ENCODE peak calls at places on chromosomes 12 and 14, in six cellular contexts. O is transverse colon; T is B cell; H is fibroblast of the conjunctiva; X is NCI-H2081 treated with DMSO at 0.1 percent for 48 hours; R is stimulated activated naive B cell treated with anti-CD40 and anti-IgM and Interleukin-4, amounts not matched to agents 10 μg/mL and 1 μg/mL and 100 μg/mL, for 72 hours. K is an unnamed sample.

GRCh38 chr12:118773956-118774723 is 207.2 kb upstream of the SRRM4 start:
- DNase-seq in O (no peak), T (no peak), H (no peak), X (peak), R (no peak), K (no peak)

GRCh38 chr12:46516933-46517578 is 144.5 kb upstream of the SLC38A2 start:
- DNase-seq in O (no peak), T (peak), H (no peak), X (no peak), R (peak), K (no peak)

GRCh38 chr14:37116933-37117844 is 55.2 kb downstream of the SLC25A21 start:
- DNase-seq in O (no peak), T (no peak), H (peak), X (peak), R (no peak), K (no peak)

GRCh38 chr12:120855823-120856589 is 48.2 kb downstream of the SPPL3 start:
- DNase-seq in O (no peak), T (no peak), H (no peak), X (no peak), R (no peak), K (no peak)

GRCh38 chr14:91059576-91060471 is 617 bp downstream of the RPS6KA5 start:
- DNase-seq in O (peak), T (peak), H (peak), X (no peak), R (peak), K (peak)

GRCh38 chr14:22598099-22598895 is at the start of gene ABHD4:
- DNase-seq in O (peak), T (peak), H (peak), X (no peak), R (peak), K (peak)

GRCh38 chr12:9039397-9039977 is 50.1 kb downstream of the KLRG1 start:
- DNase-seq in O (no peak), T (peak), H (peak), X (peak), R (no peak), K (peak)

GRCh38 chr12:10491766-10492165 is 13.9 kb upstream of the EIF2S3B start:
- DNase-seq in O (no peak), T (no peak), H (no peak), X (no peak), R (no peak), K (no peak)

GRCh38 chr12:119594772-119595445 is 1.3 kb downstream of the TMEM233 start:
- DNase-seq in O (no peak), T (no peak), H (no peak), X (no peak), R (no peak), K (no peak)

GRCh38 chr12:108145011-108145410 is 15.9 kb downstream of the WSCD2 start:
- DNase-seq in O (no peak), T (no peak), H (no peak), X (no peak), R (no peak), K (no peak)

GRCh38 chr12:25557830-25558436 is 4.8 kb upstream of the LMNTD1 start:
- DNase-seq in O (no peak), T (peak), H (peak), X (no peak), R (no peak), K (peak)

GRCh38 chr12:1932264-1932777 is 13.9 kb upstream of the CACNA2D4 start:
- DNase-seq in O (peak), T (no peak), H (no peak), X (no peak), R (no peak), K (no peak)

GRCh38 chr12:99959549-99960170 is 25.1 kb downstream of the ANKS1B start:
- DNase-seq in O (no peak), T (no peak), H (peak), X (no peak), R (no peak), K (no peak)

GRCh38 chr12:2239376-2240010 is 186.7 kb downstream of the CACNA1C start:
- DNase-seq in O (no peak), T (no peak), H (no peak), X (no peak), R (no peak), K (no peak)

GRCh38 chr14:50978888-50979287 is 34.6 kb upstream of the PYGL start:
- DNase-seq in O (no peak), T (no peak), H (no peak), X (no peak), R (no peak), K (no peak)

GRCh38 chr12:45409966-45410365 is 194.1 kb downstream of the ANO6 start:
- DNase-seq in O (no peak), T (no peak), H (no peak), X (no peak), R (no peak), K (peak)

GRCh38 chr12:93950321-93950720 is 198.1 kb upstream of the PLXNC1 start:
- DNase-seq in O (no peak), T (no peak), H (no peak), X (no peak), R (no peak), K (no peak)

GRCh38 chr12:105554223-105554678 is 223.8 kb downstream of the C12orf75 start:
- DNase-seq in O (no peak), T (no peak), H (no peak), X (no peak), R (no peak), K (no peak)

GRCh38 chr12:110050927-110051326 is 2.6 kb upstream of the C12orf76 start:
- DNase-seq in O (no peak), T (no peak), H (no peak), X (no peak), R (no peak), K (no peak)

GRCh38 chr12:124359671-124360581 is 65.0 kb downstream of the RFLNA start:
- DNase-seq in O (peak), T (no peak), H (peak), X (peak), R (no peak), K (no peak)

GRCh38 chr12:54030889-54031860 is 1.7 kb upstream of the HOXC5 start:
- DNase-seq in O (no peak), T (peak), H (no peak), X (no peak), R (no peak), K (no peak)

GRCh38 chr12:122031342-122032216 is 9.9 kb downstream of the BCL7A start:
- DNase-seq in O (peak), T (peak), H (no peak), X (no peak), R (no peak), K (no peak)

GRCh38 chr12:115944851-115945496 is 332.5 kb downstream of the MED13L start:
- DNase-seq in O (no peak), T (no peak), H (no peak), X (no peak), R (no peak), K (no peak)

GRCh38 chr14:79580908-79581307 is 630.4 kb downstream of the DIO2 start:
- DNase-seq in O (no peak), T (no peak), H (no peak), X (no peak), R (no peak), K (no peak)

GRCh38 chr12:53174881-53175491 is 5.5 kb upstream of the ZNF740 start:
- DNase-seq in O (no peak), T (no peak), H (no peak), X (peak), R (no peak), K (peak)

GRCh38 chr14:49769171-49769570 is 1.2 kb downstream of the KLHDC2 start:
- DNase-seq in O (peak), T (no peak), H (no peak), X (no peak), R (no peak), K (peak)

GRCh38 chr12:89752331-89752730 is 43.7 kb upstream of the ATP2B1 start:
- DNase-seq in O (no peak), T (peak), H (no peak), X (no peak), R (peak), K (no peak)

GRCh38 chr14:24297190-24297964 is 2.2 kb downstream of the DHRS1 start:
- DNase-seq in O (no peak), T (no peak), H (no peak), X (no peak), R (no peak), K (peak)

GRCh38 chr12:60977966-60978365 is 1282.2 kb upstream of the USP15 start:
- DNase-seq in O (no peak), T (no peak), H (no peak), X (no peak), R (no peak), K (no peak)

GRCh38 chr14:106530423-106531107 is 1004.2 kb downstream of the TMEM121 start:
- DNase-seq in O (peak), T (peak), H (no peak), X (no peak), R (peak), K (peak)

GRCh38 chr12:80291108-80291754 is 152.8 kb upstream of the PTPRQ start:
- DNase-seq in O (no peak), T (no peak), H (no peak), X (no peak), R (no peak), K (no peak)

GRCh38 chr12:52221912-52222457 is 11.1 kb upstream of the KRT7 start:
- DNase-seq in O (peak), T (no peak), H (peak), X (no peak), R (no peak), K (no peak)

GRCh38 chr12:65100140-65100539 is 21.0 kb downstream of the WIF1 start:
- DNase-seq in O (no peak), T (no peak), H (no peak), X (no peak), R (no peak), K (no peak)

GRCh38 chr12:104485651-104486341 is 29.0 kb downstream of the CHST11 start:
- DNase-seq in O (no peak), T (peak), H (no peak), X (no peak), R (no peak), K (no peak)

GRCh38 chr12:131943389-131943788 is 6.4 kb upstream of the EP400 start:
- DNase-seq in O (peak), T (no peak), H (no peak), X (no peak), R (no peak), K (no peak)

GRCh38 chr14:53510281-53510912 is 357.3 kb upstream of the DDHD1 start:
- DNase-seq in O (no peak), T (no peak), H (no peak), X (no peak), R (no peak), K (no peak)

GRCh38 chr14:71487449-71487848 is 444.8 kb upstream of the RGS6 start:
- DNase-seq in O (no peak), T (no peak), H (no peak), X (no peak), R (no peak), K (no peak)

GRCh38 chr12:88946377-88946997 is 366.2 kb upstream of the KITLG start:
- DNase-seq in O (no peak), T (no peak), H (peak), X (no peak), R (no peak), K (peak)

GRCh38 chr12:115518-115917 is 49.0 kb downstream of the IQSEC3 start:
- DNase-seq in O (no peak), T (no peak), H (no peak), X (no peak), R (no peak), K (no peak)